ENCODE peak calls at places on chromosome 21, in nine cellular contexts. J is neural crest cell; Y is EL; N is GM12891; K is activated naive CD4-positive, alpha-beta T cell; H is cardiac muscle cell; G is spleen; F is NCI-H1436; A is AG10803. U is an unnamed sample.

GRCh38 chr21:45049725-45050359 is 24.5 kb upstream of the ADARB1 start:
- DNase-seq in J (no peak), Y (no peak), N (no peak), K (no peak), H (no peak), G (no peak), F (no peak), A (no peak), U (no peak)

GRCh38 chr21:15054089-15054488 is 10.7 kb downstream of the NRIP1 start:
- DNase-seq in J (no peak), Y (no peak), N (no peak), K (no peak), H (no peak), G (no peak), F (no peak), A (no peak), U (no peak)

GRCh38 chr21:24840287-24840686 is 767.0 kb downstream of the MRPL39 start:
- DNase-seq in J (no peak), Y (no peak), N (no peak), K (no peak), H (no peak), G (peak; percentile 65), F (no peak), A (no peak), U (no peak)

GRCh38 chr21:34509151-34509550 is 2.9 kb downstream of the KCNE1 start:
- DNase-seq in J (no peak), Y (no peak), N (no peak), K (no peak), H (no peak), G (no peak), F (no peak), A (no peak), U (no peak)

GRCh38 chr21:16578912-16579311 is 849.1 kb downstream of the USP25 start:
- DNase-seq in J (no peak), Y (no peak), N (no peak), K (no peak), H (peak; percentile 14), G (no peak), F (no peak), A (peak; percentile 17), U (no peak)

GRCh38 chr21:31874817-31875216 is 2.0 kb downstream of the HUNK start:
- DNase-seq in J (no peak), Y (no peak), N (no peak), K (no peak), H (peak; percentile 11), G (peak; percentile 64), F (no peak), A (no peak), U (no peak)

GRCh38 chr21:40615503-40616376 is 231.2 kb downstream of the DSCAM start:
- DNase-seq in J (no peak), Y (no peak), N (no peak), K (no peak), H (peak; percentile 7), G (no peak), F (peak; percentile 31), A (no peak), U (no peak)

GRCh38 chr21:38806942-38807284 is 1.2 kb downstream of the ETS2 start:
- DNase-seq in J (no peak), Y (peak; percentile 48), N (no peak), K (no peak), H (no peak), G (no peak), F (no peak), A (no peak), U (no peak)

GRCh38 chr21:41951876-41952567 is 1.8 kb downstream of the C2CD2 start:
- DNase-seq in J (no peak), Y (no peak), N (no peak), K (no peak), H (no peak), G (peak; percentile 81), F (no peak), A (no peak), U (no peak)

GRCh38 chr21:21045538-21045937 is 47.3 kb downstream of the NCAM2 start:
- DNase-seq in J (no peak), Y (no peak), N (no peak), K (no peak), H (no peak), G (no peak), F (no peak), A (no peak), U (no peak)

GRCh38 chr21:21624674-21625073 is 626.5 kb downstream of the NCAM2 start:
- DNase-seq in J (no peak), Y (peak; percentile 18), N (no peak), K (no peak), H (no peak), G (no peak), F (no peak), A (peak; percentile 77), U (no peak)

GRCh38 chr21:34072145-34073031 is 990 bp upstream of the MRPS6 start:
- DNase-seq in J (no peak), Y (peak; percentile 54), N (no peak), K (no peak), H (no peak), G (no peak), F (no peak), A (peak; percentile 15), U (no peak)

GRCh38 chr21:24375201-24375600 is 1232.1 kb downstream of the MRPL39 start:
- DNase-seq in J (no peak), Y (no peak), N (no peak), K (no peak), H (no peak), G (no peak), F (no peak), A (no peak), U (no peak)

GRCh38 chr21:45309541-45310381 is 22.1 kb upstream of the POFUT2 start:
- DNase-seq in J (no peak), Y (no peak), N (no peak), K (no peak), H (no peak), G (peak; percentile 81), F (no peak), A (no peak), U (no peak)

GRCh38 chr21:44773291-44773932 is 28.2 kb downstream of the UBE2G2 start:
- DNase-seq in J (peak; percentile 34), Y (no peak), N (no peak), K (no peak), H (no peak), G (peak; percentile 51), F (peak; percentile 50), A (no peak), U (no peak)

GRCh38 chr21:38817371-38818335 is 11.9 kb downstream of the ETS2 start:
- DNase-seq in J (no peak), Y (peak; percentile 82), N (no peak), K (no peak), H (no peak), G (no peak), F (no peak), A (peak; percentile 54), U (no peak)

GRCh38 chr21:44437696-44438431 is 17.4 kb upstream of the LRRC3 start:
- DNase-seq in J (no peak), Y (no peak), N (no peak), K (no peak), H (no peak), G (peak; percentile 52), F (no peak), A (no peak), U (no peak)

GRCh38 chr21:44681861-44682579 is at the start of gene KRTAP12-1:
- DNase-seq in J (no peak), Y (no peak), N (no peak), K (no peak), H (no peak), G (no peak), F (peak; percentile 91), A (no peak), U (no peak)

GRCh38 chr21:34743285-34743684 is 74.5 kb downstream of the CLIC6 start:
- DNase-seq in J (no peak), Y (no peak), N (no peak), K (no peak), H (no peak), G (no peak), F (no peak), A (no peak), U (no peak)

GRCh38 chr21:45889115-45889708 is 92.4 kb upstream of the COL6A1 start:
- DNase-seq in J (no peak), Y (no peak), N (no peak), K (no peak), H (no peak), G (peak; percentile 71), F (no peak), A (no peak), U (no peak)

GRCh38 chr21:32048353-32048752 is 175.5 kb downstream of the HUNK start:
- DNase-seq in J (no peak), Y (no peak), N (no peak), K (no peak), H (no peak), G (no peak), F (no peak), A (no peak), U (no peak)